ENCODE peak calls at places on chromosomes 2 and 18, in ten cellular contexts. One of them, this sample, is unnamed. For H3K9me3 and H3K4me1, the result is how much of the 10 kb centered on the place peaks cover.

GRCh38 chr2:98455494-98455976 is 10.9 kb downstream of the INPP4A start:
- DNase-seq in PC-3: no peak
- DNase-seq in small intestine: no peak
- DNase-seq in A549: no peak
- DNase-seq in transverse colon: no peak
- DNase-seq in body of pancreas: no peak
- DNase-seq in stomach: no peak
- DNase-seq in osteoblast: no peak
- DNase-seq in uterus: no peak
- DNase-seq in CD4-positive, CD25-positive, alpha-beta regulatory T cell: peak
- DNase-seq in this sample: peak

GRCh38 chr2:15730545-15731212 is 139.0 kb downstream of the DDX1 start:
- DNase-seq in PC-3: peak
- DNase-seq in small intestine: peak
- DNase-seq in A549: peak
- DNase-seq in transverse colon: peak
- DNase-seq in body of pancreas: peak
- DNase-seq in stomach: peak
- DNase-seq in osteoblast: peak
- DNase-seq in uterus: peak
- DNase-seq in CD4-positive, CD25-positive, alpha-beta regulatory T cell: no peak
- DNase-seq in this sample: peak

GRCh38 chr2:233063269-233063975 is 3.3 kb downstream of the INPP5D start:
- DNase-seq in PC-3: no peak
- DNase-seq in small intestine: no peak
- DNase-seq in A549: no peak
- DNase-seq in transverse colon: peak
- DNase-seq in body of pancreas: no peak
- DNase-seq in stomach: peak
- DNase-seq in osteoblast: peak
- DNase-seq in uterus: peak
- DNase-seq in CD4-positive, CD25-positive, alpha-beta regulatory T cell: peak
- DNase-seq in this sample: no peak

GRCh38 chr2:156896294-156896693 is 361.2 kb upstream of the GALNT5 start:
- DNase-seq in PC-3: peak
- DNase-seq in small intestine: no peak
- DNase-seq in A549: no peak
- DNase-seq in transverse colon: no peak
- DNase-seq in body of pancreas: no peak
- DNase-seq in stomach: no peak
- DNase-seq in osteoblast: no peak
- DNase-seq in uterus: no peak
- DNase-seq in CD4-positive, CD25-positive, alpha-beta regulatory T cell: peak
- DNase-seq in this sample: no peak

GRCh38 chr2:238098854-238099708 is 1.1 kb upstream of the ESPNL start:
- DNase-seq in PC-3: peak
- DNase-seq in small intestine: peak
- DNase-seq in A549: no peak
- DNase-seq in transverse colon: no peak
- DNase-seq in body of pancreas: no peak
- DNase-seq in stomach: peak
- DNase-seq in osteoblast: peak
- DNase-seq in uterus: no peak
- DNase-seq in CD4-positive, CD25-positive, alpha-beta regulatory T cell: no peak
- DNase-seq in this sample: no peak

GRCh38 chr2:216341151-216341550 is 31.1 kb downstream of the MARCHF4 start:
- DNase-seq in PC-3: no peak
- DNase-seq in small intestine: no peak
- DNase-seq in A549: no peak
- DNase-seq in transverse colon: no peak
- DNase-seq in body of pancreas: no peak
- DNase-seq in stomach: no peak
- DNase-seq in osteoblast: no peak
- DNase-seq in uterus: no peak
- DNase-seq in CD4-positive, CD25-positive, alpha-beta regulatory T cell: no peak
- DNase-seq in this sample: no peak

GRCh38 chr2:54945401-54946219 is 104.6 kb downstream of the RTN4 start:
- DNase-seq in PC-3: peak
- DNase-seq in small intestine: no peak
- DNase-seq in A549: peak
- DNase-seq in transverse colon: no peak
- DNase-seq in body of pancreas: peak
- DNase-seq in stomach: peak
- DNase-seq in osteoblast: peak
- DNase-seq in uterus: peak
- DNase-seq in CD4-positive, CD25-positive, alpha-beta regulatory T cell: no peak
- DNase-seq in this sample: peak

GRCh38 chr2:168357799-168358504 is 98.1 kb upstream of the CERS6 start:
- DNase-seq in PC-3: no peak
- DNase-seq in small intestine: peak
- DNase-seq in A549: no peak
- DNase-seq in transverse colon: peak
- DNase-seq in body of pancreas: no peak
- DNase-seq in stomach: no peak
- DNase-seq in osteoblast: no peak
- DNase-seq in uterus: no peak
- DNase-seq in CD4-positive, CD25-positive, alpha-beta regulatory T cell: no peak
- DNase-seq in this sample: no peak

GRCh38 chr2:12219761-12220160 is 473.3 kb downstream of the LPIN1 start:
- DNase-seq in PC-3: no peak
- DNase-seq in small intestine: no peak
- DNase-seq in A549: no peak
- DNase-seq in transverse colon: no peak
- DNase-seq in body of pancreas: no peak
- DNase-seq in stomach: no peak
- DNase-seq in osteoblast: no peak
- DNase-seq in uterus: no peak
- DNase-seq in CD4-positive, CD25-positive, alpha-beta regulatory T cell: no peak
- DNase-seq in this sample: no peak

GRCh38 chr2:96900237-96900636 is 30.4 kb upstream of the SEMA4C start:
- DNase-seq in PC-3: no peak
- DNase-seq in small intestine: no peak
- DNase-seq in A549: no peak
- DNase-seq in transverse colon: no peak
- DNase-seq in body of pancreas: no peak
- DNase-seq in stomach: no peak
- DNase-seq in osteoblast: peak
- DNase-seq in uterus: no peak
- DNase-seq in CD4-positive, CD25-positive, alpha-beta regulatory T cell: no peak
- DNase-seq in this sample: no peak

GRCh38 chr2:96898636-96899035 is 28.8 kb upstream of the SEMA4C start:
- DNase-seq in PC-3: no peak
- DNase-seq in small intestine: no peak
- DNase-seq in A549: no peak
- DNase-seq in transverse colon: no peak
- DNase-seq in body of pancreas: no peak
- DNase-seq in stomach: no peak
- DNase-seq in osteoblast: peak
- DNase-seq in uterus: no peak
- DNase-seq in CD4-positive, CD25-positive, alpha-beta regulatory T cell: no peak
- DNase-seq in this sample: no peak

GRCh38 chr2:96897491-96898134 is 27.7 kb upstream of the SEMA4C start:
- DNase-seq in PC-3: no peak
- DNase-seq in small intestine: no peak
- DNase-seq in A549: no peak
- DNase-seq in transverse colon: no peak
- DNase-seq in body of pancreas: no peak
- DNase-seq in stomach: no peak
- DNase-seq in osteoblast: peak
- DNase-seq in uterus: no peak
- DNase-seq in CD4-positive, CD25-positive, alpha-beta regulatory T cell: no peak
- DNase-seq in this sample: no peak

GRCh38 chr2:96899084-96899735 is 29.3 kb upstream of the SEMA4C start:
- DNase-seq in PC-3: no peak
- DNase-seq in small intestine: no peak
- DNase-seq in A549: no peak
- DNase-seq in transverse colon: no peak
- DNase-seq in body of pancreas: no peak
- DNase-seq in stomach: no peak
- DNase-seq in osteoblast: peak
- DNase-seq in uterus: no peak
- DNase-seq in CD4-positive, CD25-positive, alpha-beta regulatory T cell: no peak
- DNase-seq in this sample: no peak

GRCh38 chr2:96898135-96898505 is 28.2 kb upstream of the SEMA4C start:
- DNase-seq in PC-3: no peak
- DNase-seq in small intestine: no peak
- DNase-seq in A549: no peak
- DNase-seq in transverse colon: no peak
- DNase-seq in body of pancreas: no peak
- DNase-seq in stomach: no peak
- DNase-seq in osteoblast: peak
- DNase-seq in uterus: no peak
- DNase-seq in CD4-positive, CD25-positive, alpha-beta regulatory T cell: no peak
- DNase-seq in this sample: peak
- H3K9me3 ChIP-seq in PC-3: under half
- H3K9me3 ChIP-seq in small intestine: under half
- H3K9me3 ChIP-seq in A549: under half
- H3K9me3 ChIP-seq in transverse colon: under half
- H3K9me3 ChIP-seq in body of pancreas: under half
- H3K9me3 ChIP-seq in stomach: under half
- H3K9me3 ChIP-seq in osteoblast: under half
- H3K9me3 ChIP-seq in uterus: under half
- H3K9me3 ChIP-seq in CD4-positive, CD25-positive, alpha-beta regulatory T cell: under half
- H3K9me3 ChIP-seq in this sample: under half

GRCh38 chr2:109487871-109488655 is 125.7 kb downstream of the SEPTIN10 start:
- DNase-seq in PC-3: no peak
- DNase-seq in small intestine: no peak
- DNase-seq in A549: no peak
- DNase-seq in transverse colon: no peak
- DNase-seq in body of pancreas: no peak
- DNase-seq in stomach: no peak
- DNase-seq in osteoblast: no peak
- DNase-seq in uterus: no peak
- DNase-seq in CD4-positive, CD25-positive, alpha-beta regulatory T cell: no peak
- DNase-seq in this sample: no peak

GRCh38 chr2:109489296-109489695 is 124.5 kb downstream of the SEPTIN10 start:
- DNase-seq in PC-3: no peak
- DNase-seq in small intestine: no peak
- DNase-seq in A549: no peak
- DNase-seq in transverse colon: no peak
- DNase-seq in body of pancreas: no peak
- DNase-seq in stomach: no peak
- DNase-seq in osteoblast: no peak
- DNase-seq in uterus: no peak
- DNase-seq in CD4-positive, CD25-positive, alpha-beta regulatory T cell: no peak
- DNase-seq in this sample: no peak

GRCh38 chr2:109486711-109487130 is 127.0 kb downstream of the SEPTIN10 start:
- DNase-seq in PC-3: no peak
- DNase-seq in small intestine: no peak
- DNase-seq in A549: no peak
- DNase-seq in transverse colon: no peak
- DNase-seq in body of pancreas: no peak
- DNase-seq in stomach: no peak
- DNase-seq in osteoblast: no peak
- DNase-seq in uterus: no peak
- DNase-seq in CD4-positive, CD25-positive, alpha-beta regulatory T cell: no peak
- DNase-seq in this sample: no peak

GRCh38 chr2:109482371-109482841 is 131.4 kb downstream of the SEPTIN10 start:
- DNase-seq in PC-3: no peak
- DNase-seq in small intestine: no peak
- DNase-seq in A549: no peak
- DNase-seq in transverse colon: no peak
- DNase-seq in body of pancreas: no peak
- DNase-seq in stomach: no peak
- DNase-seq in osteoblast: no peak
- DNase-seq in uterus: peak
- DNase-seq in CD4-positive, CD25-positive, alpha-beta regulatory T cell: no peak
- DNase-seq in this sample: no peak

GRCh38 chr2:109487237-109487869 is 126.4 kb downstream of the SEPTIN10 start:
- DNase-seq in PC-3: no peak
- DNase-seq in small intestine: no peak
- DNase-seq in A549: peak
- DNase-seq in transverse colon: no peak
- DNase-seq in body of pancreas: no peak
- DNase-seq in stomach: no peak
- DNase-seq in osteoblast: peak
- DNase-seq in uterus: no peak
- DNase-seq in CD4-positive, CD25-positive, alpha-beta regulatory T cell: no peak
- DNase-seq in this sample: no peak
- H3K4me1 ChIP-seq in PC-3: under half
- H3K4me1 ChIP-seq in small intestine: under half
- H3K4me1 ChIP-seq in A549: under half
- H3K4me1 ChIP-seq in transverse colon: under half
- H3K4me1 ChIP-seq in body of pancreas: under half
- H3K4me1 ChIP-seq in stomach: under half
- H3K4me1 ChIP-seq in osteoblast: under half
- H3K4me1 ChIP-seq in uterus: under half
- H3K4me1 ChIP-seq in CD4-positive, CD25-positive, alpha-beta regulatory T cell: under half
- H3K4me1 ChIP-seq in this sample: under half

GRCh38 chr18:57025525-57025924 is 121.4 kb upstream of the BOD1L2 start:
- DNase-seq in PC-3: no peak
- DNase-seq in small intestine: no peak
- DNase-seq in A549: no peak
- DNase-seq in transverse colon: no peak
- DNase-seq in body of pancreas: no peak
- DNase-seq in stomach: no peak
- DNase-seq in osteoblast: no peak
- DNase-seq in uterus: no peak
- DNase-seq in CD4-positive, CD25-positive, alpha-beta regulatory T cell: no peak
- DNase-seq in this sample: no peak
- H3K27ac ChIP-seq in PC-3: no peak
- H3K27ac ChIP-seq in small intestine: no peak
- H3K27ac ChIP-seq in A549: no peak
- H3K27ac ChIP-seq in transverse colon: no peak
- H3K27ac ChIP-seq in body of pancreas: no peak
- H3K27ac ChIP-seq in stomach: no peak
- H3K27ac ChIP-seq in osteoblast: no peak
- H3K27ac ChIP-seq in uterus: no peak
- H3K27ac ChIP-seq in CD4-positive, CD25-positive, alpha-beta regulatory T cell: no peak
- H3K27ac ChIP-seq in this sample: no peak

GRCh38 chr2:200095436-200095835 is 140.1 kb downstream of the MAIP1 start:
- DNase-seq in PC-3: no peak
- DNase-seq in small intestine: no peak
- DNase-seq in A549: no peak
- DNase-seq in transverse colon: no peak
- DNase-seq in body of pancreas: no peak
- DNase-seq in stomach: no peak
- DNase-seq in osteoblast: no peak
- DNase-seq in uterus: no peak
- DNase-seq in CD4-positive, CD25-positive, alpha-beta regulatory T cell: no peak
- DNase-seq in this sample: no peak
- H3K9me3 ChIP-seq in PC-3: under half
- H3K9me3 ChIP-seq in small intestine: under half
- H3K9me3 ChIP-seq in A549: under half
- H3K9me3 ChIP-seq in transverse colon: under half
- H3K9me3 ChIP-seq in body of pancreas: under half
- H3K9me3 ChIP-seq in stomach: under half
- H3K9me3 ChIP-seq in osteoblast: under half
- H3K9me3 ChIP-seq in uterus: under half
- H3K9me3 ChIP-seq in CD4-positive, CD25-positive, alpha-beta regulatory T cell: under half
- H3K9me3 ChIP-seq in this sample: under half

DNA sequence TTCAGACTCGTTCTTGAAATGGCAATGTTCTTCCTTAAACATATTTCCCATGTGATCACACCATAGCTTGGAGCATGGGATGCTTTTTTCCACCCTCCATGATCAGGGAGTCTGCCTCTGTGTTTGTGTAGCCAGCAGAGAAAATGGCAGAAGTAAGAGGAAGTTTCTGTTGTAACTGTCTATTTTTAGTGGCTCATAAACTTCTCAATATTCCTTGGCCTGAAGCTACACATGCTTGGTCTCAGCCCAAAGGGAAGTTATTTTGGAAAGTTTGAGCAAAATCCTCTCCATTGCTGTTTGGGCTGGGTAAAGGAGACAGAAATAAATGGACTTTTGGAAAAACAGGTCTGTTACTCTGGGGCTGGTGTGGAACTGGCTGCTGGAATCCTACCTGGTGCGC is 33.4 kb upstream of the ITGA6 start:
- DNase-seq in PC-3: no peak
- DNase-seq in small intestine: no peak
- DNase-seq in A549: no peak
- DNase-seq in transverse colon: no peak
- DNase-seq in body of pancreas: no peak
- DNase-seq in stomach: no peak
- DNase-seq in osteoblast: no peak
- DNase-seq in uterus: no peak
- DNase-seq in CD4-positive, CD25-positive, alpha-beta regulatory T cell: no peak
- DNase-seq in this sample: no peak
- H3K4me1 ChIP-seq in PC-3: under half
- H3K4me1 ChIP-seq in small intestine: under half
- H3K4me1 ChIP-seq in A549: under half
- H3K4me1 ChIP-seq in transverse colon: under half
- H3K4me1 ChIP-seq in body of pancreas: under half
- H3K4me1 ChIP-seq in stomach: under half
- H3K4me1 ChIP-seq in osteoblast: under half
- H3K4me1 ChIP-seq in uterus: under half
- H3K4me1 ChIP-seq in CD4-positive, CD25-positive, alpha-beta regulatory T cell: under half
- H3K4me1 ChIP-seq in this sample: under half